ENCODE peak calls at places on chromosomes 2 and 18, in five cellular contexts. F is left ventricle myocardium inferior, I is testis, D is GM13976, H is coronary artery. G is an unnamed sample.

GRCh38 chr18:47716632-47717185 is 213.8 kb downstream of the SMAD2 start:
- DNase-seq in F (no peak), I (no peak), D (no peak), H (no peak), G (no peak)

GRCh38 chr2:240820607-240821428 is 799 bp upstream of the KIF1A start:
- DNase-seq in F (peak), I (peak), D (peak), H (no peak), G (no peak)

GRCh38 chr2:171086352-171087290 is 74.1 kb downstream of the TLK1 start:
- DNase-seq in F (no peak), I (peak), D (no peak), H (no peak), G (peak)

GRCh38 chr2:198127627-198128026 is 323.2 kb downstream of the PLCL1 start:
- DNase-seq in F (peak), I (no peak), D (peak), H (no peak), G (peak)

GRCh38 chr18:59554796-59555195 is 142.4 kb downstream of the CCBE1 start:
- DNase-seq in F (no peak), I (no peak), D (no peak), H (no peak), G (no peak)

GRCh38 chr2:174247474-174248186 is 702 bp downstream of the OLA1 start:
- DNase-seq in F (no peak), I (peak), D (peak), H (no peak), G (no peak)

GRCh38 chr2:174787485-174788205 is 23.4 kb upstream of the CHRNA1 start:
- DNase-seq in F (no peak), I (no peak), D (no peak), H (no peak), G (no peak)

GRCh38 chr2:239467281-239467955 is 66.6 kb upstream of the HDAC4 start:
- DNase-seq in F (no peak), I (no peak), D (no peak), H (peak), G (no peak)

GRCh38 chr2:239158641-239159475 is 242.0 kb downstream of the HDAC4 start:
- DNase-seq in F (peak), I (no peak), D (no peak), H (peak), G (no peak)

GRCh38 chr2:113700186-113700841 is 56.1 kb downstream of the SLC35F5 start:
- DNase-seq in F (peak), I (no peak), D (peak), H (no peak), G (peak)

DNA sequence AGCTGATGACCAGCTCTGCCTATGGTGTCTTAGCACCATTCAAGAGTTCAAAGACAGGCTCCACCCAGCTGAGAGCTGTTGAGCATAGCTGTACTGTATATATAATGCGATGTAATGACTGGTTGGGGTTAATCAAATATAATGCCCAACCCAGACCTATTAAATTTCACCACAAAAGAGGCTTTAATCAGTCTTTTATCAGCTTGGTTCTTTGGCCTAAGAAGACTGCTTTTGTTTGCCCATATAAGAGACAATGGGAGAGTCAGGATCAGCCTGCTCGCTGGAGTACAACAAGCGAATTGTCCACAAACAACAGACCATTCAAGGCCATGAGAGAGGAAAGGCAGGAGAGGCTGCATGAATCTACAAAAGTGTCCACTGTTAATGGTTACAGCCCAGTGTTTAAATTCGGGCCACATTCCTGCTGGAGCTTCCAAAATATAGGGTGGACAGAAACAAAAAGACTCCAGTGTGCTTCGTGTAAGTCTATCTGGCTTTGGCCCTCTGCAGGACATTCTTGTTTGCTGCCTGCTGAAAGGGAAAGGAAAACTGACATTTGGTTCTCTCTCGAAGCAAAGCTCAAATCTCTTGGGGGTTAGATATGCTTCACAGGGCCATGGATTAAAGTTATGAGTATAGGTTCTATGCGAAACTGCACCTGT is 299.0 kb upstream of the FBXO11 start:
- DNase-seq in F (no peak), I (peak), D (peak), H (no peak), G (peak)
- TF ChIP-seq CTCF in F (no peak), I (no peak), D (no peak), H (no peak), G (peak)

DNA sequence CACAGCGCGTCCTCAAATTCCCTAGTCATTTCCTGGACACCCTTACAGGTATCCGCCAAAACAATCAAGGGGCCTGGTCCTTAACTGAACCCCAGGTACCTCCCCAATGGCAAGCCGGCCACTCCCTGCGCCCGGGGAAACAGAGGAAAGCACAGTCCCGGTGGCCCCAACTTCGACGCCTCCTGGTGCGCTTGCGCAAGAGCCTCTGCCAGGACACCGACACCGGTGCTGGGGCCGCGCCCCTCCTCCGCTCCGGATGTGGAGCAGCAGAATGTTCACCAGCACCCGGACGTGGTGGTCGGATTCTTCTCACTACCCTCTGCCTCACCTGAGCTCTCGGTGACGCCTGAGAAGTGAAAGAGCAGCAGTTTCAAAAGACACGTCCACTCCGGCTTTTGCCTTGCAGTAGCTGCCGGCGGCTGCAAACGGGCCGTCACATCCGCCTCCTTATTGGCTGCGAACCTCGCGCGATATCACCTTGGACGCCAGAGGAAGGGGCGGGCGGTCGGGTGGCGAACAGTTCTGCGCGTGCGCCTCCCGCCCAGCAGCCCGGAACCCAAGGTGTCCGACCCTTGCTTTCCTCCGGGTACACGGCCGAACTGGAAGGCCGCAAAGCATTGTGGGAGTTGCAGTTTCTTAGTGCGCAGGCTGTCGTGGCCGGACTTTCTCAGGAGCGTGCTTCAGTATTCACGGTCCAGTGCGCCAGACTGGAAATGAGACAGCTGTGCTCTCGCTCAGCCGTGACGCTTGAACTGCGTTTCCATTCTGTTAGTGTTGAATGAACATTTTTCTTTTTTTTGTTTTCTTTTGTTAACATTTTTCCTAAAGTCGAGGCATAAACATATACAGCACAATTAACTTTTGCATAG is at the start of gene TXNDC9:
- DNase-seq in F (peak), I (peak), D (peak), H (peak), G (peak)
- TF ChIP-seq CTCF in F (no peak), I (no peak), D (no peak), H (no peak), G (no peak)

DNA sequence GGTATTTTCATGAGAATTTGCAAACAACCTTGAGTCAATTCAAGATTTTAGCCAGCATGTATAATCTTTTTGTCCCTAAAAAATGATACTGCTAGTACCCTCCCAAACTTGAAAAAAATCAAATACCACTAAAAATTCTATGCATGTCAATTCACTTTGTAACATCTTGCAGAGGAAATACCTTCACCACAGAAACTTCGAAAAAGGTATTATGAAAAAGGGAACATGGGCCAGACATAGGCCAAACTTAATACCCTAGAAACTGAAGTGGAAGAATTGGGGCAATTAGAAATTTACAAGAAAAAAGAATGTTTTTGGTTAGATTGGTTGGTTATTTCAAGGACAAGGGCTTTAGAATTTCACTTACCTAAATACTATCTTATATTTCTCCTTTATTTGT is 48.5 kb downstream of the PAX3 start:
- DNase-seq in F (no peak), I (no peak), D (no peak), H (no peak), G (no peak)
- TF ChIP-seq CTCF in F (no peak), I (no peak), D (no peak), H (no peak), G (no peak)

DNA sequence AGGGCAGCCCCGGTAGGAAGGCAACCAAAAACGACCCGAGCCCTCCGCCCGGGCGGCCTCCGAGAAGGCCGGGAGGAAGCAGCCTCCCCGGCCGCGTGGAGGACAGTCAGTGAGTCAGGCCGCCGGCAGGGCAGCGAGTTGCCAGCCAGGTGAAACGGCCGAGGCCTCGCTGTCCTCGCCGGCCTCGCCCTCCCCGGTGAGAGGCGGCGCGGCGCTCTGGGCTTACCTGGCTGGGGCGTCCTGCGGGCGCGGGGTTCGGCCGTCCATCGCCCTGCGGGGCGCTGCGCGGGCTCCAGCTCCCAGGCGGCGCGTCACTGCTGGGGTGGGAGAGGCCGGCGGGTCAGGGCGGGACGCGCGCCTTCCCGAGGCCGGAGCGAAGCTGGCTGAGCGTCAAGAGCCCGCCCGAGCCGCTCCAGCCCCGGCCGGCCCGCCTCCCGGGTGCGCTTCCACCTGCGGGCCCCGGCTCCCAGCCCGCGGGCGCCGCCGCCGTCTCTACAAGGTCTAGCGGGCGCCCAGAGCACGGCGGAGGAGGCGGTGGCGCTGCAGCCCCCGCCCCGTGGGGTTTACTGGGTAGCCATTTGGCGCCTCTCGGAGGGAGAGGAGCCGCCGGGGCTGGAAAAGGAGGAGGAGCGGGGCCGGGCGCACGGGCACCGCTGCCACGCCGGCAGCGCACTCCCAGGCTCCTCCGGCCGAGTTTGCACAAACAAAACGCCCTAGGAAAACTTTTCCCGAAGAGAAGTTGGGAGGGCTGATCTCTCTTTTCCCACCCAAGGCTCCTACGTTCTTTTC is 499 bp downstream of the COBLL1 start:
- DNase-seq in F (peak), I (peak), D (peak), H (peak), G (no peak)
- TF ChIP-seq CTCF in F (peak), I (no peak), D (no peak), H (no peak), G (no peak)

GRCh38 chr2:180983468-180984388 is 3.3 kb downstream of the UBE2E3 start:
- DNase-seq in F (no peak), I (peak), D (peak), H (no peak), G (no peak)
- TF ChIP-seq CTCF in F (peak), I (no peak), D (peak), H (no peak), G (peak)

GRCh38 chr2:98155721-98156120 is 68.8 kb downstream of the VWA3B start:
- DNase-seq in F (no peak), I (no peak), D (no peak), H (no peak), G (no peak)

GRCh38 chr2:98155291-98155690 is 68.3 kb downstream of the VWA3B start:
- DNase-seq in F (no peak), I (no peak), D (no peak), H (no peak), G (no peak)

GRCh38 chr2:98158305-98158704 is 71.3 kb downstream of the VWA3B start:
- DNase-seq in F (peak), I (no peak), D (no peak), H (no peak), G (no peak)

GRCh38 chr2:98160574-98160973 is 73.6 kb downstream of the VWA3B start:
- DNase-seq in F (peak), I (no peak), D (no peak), H (no peak), G (no peak)

DNA sequence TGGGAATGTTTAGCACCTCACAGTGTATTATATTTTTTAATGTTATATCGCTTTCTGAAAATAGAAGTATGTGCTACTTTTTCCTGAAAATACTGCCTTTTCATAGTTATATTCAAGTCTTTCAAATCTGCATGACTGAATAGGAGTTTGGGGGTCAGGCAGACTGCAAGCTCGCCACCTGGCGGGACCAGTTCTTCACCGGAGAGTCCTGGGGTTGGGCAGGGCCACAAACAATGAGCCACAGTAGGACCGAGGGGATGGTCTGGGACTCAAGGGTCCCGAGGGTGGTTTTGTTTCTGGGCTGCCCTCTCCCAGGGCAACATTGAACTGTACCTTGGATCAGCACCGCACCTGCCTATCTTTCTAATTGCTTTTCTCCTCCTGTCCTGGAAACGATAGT is 70.6 kb downstream of the VWA3B start:
- DNase-seq in F (no peak), I (no peak), D (peak), H (no peak), G (no peak)
- TF ChIP-seq CTCF in F (no peak), I (no peak), D (no peak), H (no peak), G (peak)

GRCh38 chr2:65620026-65620425 is 187.6 kb upstream of the SPRED2 start:
- DNase-seq in F (no peak), I (no peak), D (no peak), H (no peak), G (no peak)

GRCh38 chr2:65625982-65626381 is 193.6 kb upstream of the SPRED2 start:
- DNase-seq in F (no peak), I (no peak), D (no peak), H (no peak), G (no peak)

GRCh38 chr2:65622951-65623525 is 190.6 kb upstream of the SPRED2 start:
- DNase-seq in F (no peak), I (no peak), D (no peak), H (no peak), G (no peak)

GRCh38 chr2:65622499-65622898 is 190.1 kb upstream of the SPRED2 start:
- DNase-seq in F (no peak), I (no peak), D (no peak), H (no peak), G (no peak)

DNA sequence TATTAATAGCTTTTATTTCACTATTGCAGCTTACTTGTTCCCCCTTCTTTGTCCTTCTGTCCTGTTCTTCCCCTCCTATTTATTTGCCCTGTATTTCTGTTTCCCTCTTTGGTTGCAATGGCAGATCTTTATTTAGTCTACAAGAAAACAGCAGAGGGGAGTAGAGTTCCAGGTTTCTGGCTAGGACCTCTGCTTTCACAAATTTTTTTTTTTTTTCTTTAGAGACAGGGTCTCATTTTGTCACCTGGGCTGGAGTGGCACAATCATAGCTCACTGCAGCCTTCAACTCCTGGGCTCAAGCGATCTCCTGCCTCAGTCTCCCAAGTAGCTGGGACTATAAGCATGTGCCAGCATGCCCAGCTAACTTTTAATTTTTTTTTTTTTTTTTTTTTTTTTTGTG is 188.1 kb upstream of the SPRED2 start:
- DNase-seq in F (no peak), I (no peak), D (no peak), H (no peak), G (no peak)
- TF ChIP-seq CTCF in F (no peak), I (no peak), D (no peak), H (no peak), G (no peak)

G was measured in GM12864.